ENCODE peak calls at places on chromosomes 13 and 19, in four cellular contexts. A, N, L and U are unnamed samples.

GRCh38 chr13:72696590-72696989 is 30.8 kb downstream of the MZT1 start:
- DNase-seq in N (no peak), L (no peak), A (peak), U (no peak)

GRCh38 chr13:102452831-102453230 is 51.0 kb upstream of the FGF14 start:
- DNase-seq in A (peak), N (no peak), L (no peak), U (no peak)

GRCh38 chr13:59145381-59145780 is 1018.3 kb downstream of the DIAPH3 start:
- DNase-seq in L (no peak), A (no peak), N (no peak), U (no peak)

GRCh38 chr19:5904302-5905071 is at the start of gene VMAC:
- DNase-seq in A (peak), L (peak), N (peak), U (peak)

GRCh38 chr19:13176345-13176744 is 26.1 kb downstream of the IER2 start:
- DNase-seq in A (no peak), N (no peak), L (no peak), U (no peak)

GRCh38 chr19:13060233-13060963 is 42.3 kb downstream of the LYL1 start:
- DNase-seq in L (no peak), A (no peak), N (peak), U (no peak)

GRCh38 chr13:102999498-102999897 is 66.7 kb downstream of the SLC10A2 start:
- DNase-seq in L (no peak), N (no peak), A (no peak), U (no peak)

GRCh38 chr19:15452111-15453047 is 2.6 kb upstream of the WIZ start:
- DNase-seq in L (peak), A (peak), N (peak), U (peak)

GRCh38 chr13:106619688-106620555 is 52.0 kb upstream of the ARGLU1 start:
- DNase-seq in N (no peak), A (peak), L (peak), U (peak)

GRCh38 chr19:35206379-35206778 is 22.2 kb downstream of the FAM187B start:
- DNase-seq in N (peak), L (no peak), A (no peak), U (no peak)

GRCh38 chr19:22901431-22902130 is 69.5 kb downstream of the ZNF723 start:
- DNase-seq in A (no peak), L (no peak), N (no peak), U (no peak)

GRCh38 chr19:34386645-34387445 is 17.4 kb upstream of the PDCD2L start:
- DNase-seq in A (no peak), L (no peak), N (no peak), U (no peak)

GRCh38 chr13:97018029-97018819 is 23.9 kb upstream of the OXGR1 start:
- DNase-seq in A (peak), L (peak), N (peak), U (peak)

GRCh38 chr13:31517599-31517998 is 221.7 kb upstream of the RXFP2 start:
- DNase-seq in L (no peak), N (no peak), A (no peak), U (no peak)

GRCh38 chr13:101204270-101205011 is 211.9 kb downstream of the NALCN start:
- DNase-seq in N (no peak), L (no peak), A (peak), U (no peak)

GRCh38 chr19:21574607-21575006 is 69.2 kb downstream of the ZNF429 start:
- DNase-seq in A (no peak), N (no peak), L (no peak), U (no peak)

DNA sequence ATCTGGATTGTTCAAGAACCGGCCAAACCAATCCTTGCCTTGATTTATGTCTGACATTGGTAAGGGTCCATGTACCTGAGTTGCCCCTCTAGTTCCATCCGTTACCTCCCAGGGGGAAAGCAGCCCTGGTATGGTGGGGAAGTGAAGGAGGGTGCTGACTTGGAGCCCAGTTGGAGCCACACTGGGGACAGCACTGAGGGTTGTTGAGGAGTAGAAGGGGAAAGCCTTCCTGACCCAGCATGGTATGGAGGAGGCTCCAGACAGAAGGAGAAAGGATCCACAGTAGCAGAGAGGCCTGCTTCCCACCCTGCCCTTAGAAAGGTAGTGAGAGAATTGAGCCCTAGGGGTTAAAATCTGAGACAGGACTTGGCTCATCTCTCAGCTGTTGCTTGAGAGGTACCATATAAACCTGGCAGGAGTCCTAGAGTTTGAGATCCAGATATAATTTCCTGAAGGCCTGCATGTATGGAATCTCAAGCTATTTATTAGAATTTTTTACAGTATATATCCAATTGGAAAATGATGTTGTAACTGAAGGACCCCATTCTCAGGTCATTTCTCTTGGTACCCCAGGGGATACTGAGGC is 16.7 kb upstream of the FCGBP start:
- DNase-seq in L (no peak), N (no peak), A (no peak), U (no peak)
- H2AK5ac ChIP-seq in L (no peak), N (no peak), A (no peak), U (no peak)

GRCh38 chr19:51200071-51200470 is 24.8 kb upstream of the CD33 start:
- DNase-seq in A (no peak), N (no peak), L (no peak), U (no peak)
- H4K5ac ChIP-seq in A (no peak), N (no peak), L (no peak), U (no peak)

DNA sequence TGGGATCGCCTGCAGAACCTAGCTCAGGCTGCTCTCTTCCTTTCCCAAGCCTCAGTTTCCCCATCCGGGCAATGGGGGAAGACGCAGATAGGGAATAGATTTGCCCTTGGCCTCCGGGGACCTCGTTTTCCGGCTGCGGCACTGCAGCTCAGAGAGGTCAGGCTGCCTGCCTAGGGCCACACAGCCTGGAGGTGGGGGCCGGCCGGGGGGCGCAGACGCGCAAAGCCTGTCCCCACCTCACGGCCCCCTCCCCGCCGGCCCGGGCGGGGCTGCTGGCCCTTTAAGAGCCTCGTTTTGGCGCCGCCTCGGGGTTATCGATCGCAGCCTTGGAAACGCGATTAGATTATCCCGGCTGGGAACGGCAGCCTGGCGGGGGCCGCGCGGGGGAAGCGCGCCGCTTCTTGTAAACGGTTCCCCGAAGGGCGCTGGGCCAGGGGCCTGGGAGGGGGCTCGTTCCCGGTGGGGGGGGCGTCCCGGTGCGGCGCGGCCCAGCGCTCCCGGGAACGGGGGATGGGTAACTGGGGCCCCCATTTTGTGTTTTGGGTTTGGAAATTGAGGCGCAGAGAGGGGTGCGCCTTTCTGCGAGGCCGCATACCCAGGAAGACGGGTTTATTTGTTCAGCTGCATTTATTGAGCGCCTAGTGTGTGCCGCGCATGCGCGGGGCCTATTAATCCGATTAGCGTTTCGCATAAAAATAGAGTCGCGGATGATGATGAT is 23.4 kb upstream of the TCF3 start:
- DNase-seq in N (no peak), A (no peak), L (peak), U (peak)
- H2AK5ac ChIP-seq in N (no peak), A (no peak), L (no peak), U (no peak)

DNA sequence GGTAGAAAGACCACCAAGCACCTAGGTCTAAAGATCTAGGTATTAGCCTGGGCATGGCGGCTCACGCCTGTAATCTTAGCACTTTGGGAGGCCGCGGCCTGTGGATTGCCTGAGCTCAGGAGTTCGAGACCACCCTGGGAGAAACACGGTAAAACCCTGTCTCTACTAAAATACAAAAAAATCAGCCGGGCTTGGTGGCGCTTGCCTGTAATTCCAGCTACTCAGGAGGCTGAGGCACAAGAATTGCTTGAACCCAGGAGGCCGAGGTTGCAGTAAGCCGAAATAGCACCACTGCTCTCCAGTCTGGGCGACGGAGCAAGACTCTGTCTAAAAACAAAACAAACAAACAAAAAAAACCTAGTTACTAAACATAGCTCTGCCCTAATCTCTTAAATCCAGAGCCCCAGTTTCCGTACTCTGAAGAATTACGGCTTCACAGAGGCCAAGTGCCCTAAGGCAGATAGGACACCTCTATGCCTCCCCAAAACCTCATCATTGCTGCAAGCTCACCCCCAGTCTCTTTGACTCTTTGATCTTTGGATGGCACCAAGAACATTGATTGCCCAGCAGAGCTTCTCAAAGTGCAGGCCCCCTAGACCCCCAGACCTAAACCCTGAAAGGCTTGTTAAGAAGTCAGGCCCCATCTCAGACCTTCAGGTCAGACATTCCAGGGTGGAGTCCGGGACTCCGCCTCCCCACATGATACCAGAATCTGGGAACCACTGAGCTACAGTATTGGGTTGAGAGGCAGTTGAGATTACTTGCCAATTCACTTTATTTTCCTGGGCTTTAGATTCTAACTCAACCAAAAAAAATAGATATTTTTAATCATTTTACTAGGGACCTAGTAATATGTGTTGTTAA is 2.8 kb downstream of the COL4A2 start:
- DNase-seq in L (no peak), N (no peak), A (no peak), U (peak)
- H4K5ac ChIP-seq in L (no peak), N (no peak), A (peak), U (no peak)

GRCh38 chr13:32824671-32825070 is 191.6 kb upstream of the KL start:
- DNase-seq in A (peak), N (no peak), L (peak), U (peak)

GRCh38 chr13:32824061-32824460 is 192.2 kb upstream of the KL start:
- DNase-seq in A (no peak), N (no peak), L (peak), U (no peak)

GRCh38 chr13:32823597-32823996 is 192.6 kb upstream of the KL start:
- DNase-seq in N (no peak), L (no peak), A (no peak), U (no peak)

GRCh38 chr13:32825481-32825880 is 190.7 kb upstream of the KL start:
- DNase-seq in L (no peak), A (no peak), N (no peak), U (no peak)

GRCh38 chr13:32821149-32821688 is 195.0 kb upstream of the KL start:
- DNase-seq in L (no peak), A (no peak), N (no peak), U (no peak)
- H2AK5ac ChIP-seq in L (no peak), A (no peak), N (no peak), U (no peak)

DNA sequence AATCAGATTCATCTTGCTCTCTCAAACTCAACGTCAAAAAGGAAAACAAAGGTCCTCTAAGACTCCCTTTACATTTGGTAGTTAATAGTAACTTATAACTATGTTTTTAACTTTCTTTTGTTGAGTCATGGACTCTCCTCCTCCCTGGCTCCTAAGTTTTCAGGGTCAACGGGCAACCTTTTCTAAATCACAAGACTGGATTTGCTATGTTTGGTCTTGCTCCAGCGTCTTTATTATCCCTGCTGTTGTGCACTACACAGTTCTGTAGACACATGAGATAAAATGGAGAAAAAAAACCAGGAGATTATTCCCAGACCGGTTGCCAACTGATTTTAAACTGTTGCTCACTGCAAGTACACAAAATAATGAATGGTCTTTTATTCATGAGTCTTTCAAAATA is 1.9 kb upstream of the ITM2B start:
- DNase-seq in L (no peak), A (no peak), N (no peak), U (no peak)
- H4K5ac ChIP-seq in L (no peak), A (no peak), N (no peak), U (no peak)